ENCODE peak calls at places on chromosomes 13 and 19, in nine cellular contexts. O is DMS153; C is stimulated activated CD8-positive, alpha-beta memory T cell treated with anti-CD3 and anti-CD28 coated beads, Interleukin-2, amount 100 ng/mL, for 48 hours; T is AG10803; Z is HTR-8/SVneo; I is heart left ventricle; X is hippocampal formation; Q is right lobe of liver; G is RPMI7951. N is an unnamed sample.

GRCh38 chr13:80132741-80133601 is 208.0 kb downstream of the SPRY2 start:
- DNase-seq in C (no peak), G (peak; percentile 74), Z (peak; percentile 13), O (no peak), T (peak; percentile 38), I (peak; percentile 85), Q (peak; percentile 25), X (peak; percentile 64), N (peak; percentile 25)

GRCh38 chr13:24185591-24186232 is 25.2 kb downstream of the SPATA13 start:
- DNase-seq in Q (no peak), Z (no peak), T (peak; percentile 75), I (no peak), O (no peak), X (no peak), G (no peak), C (no peak), N (no peak)

GRCh38 chr13:52127783-52128702 is 830 bp downstream of the NEK5 start:
- DNase-seq in Z (peak; percentile 62), I (no peak), G (peak; percentile 52), O (peak; percentile 23), C (peak; percentile 17), X (peak; percentile 31), Q (peak; percentile 41), T (peak; percentile 47), N (peak; percentile 56)

GRCh38 chr13:114010401-114011101 is 36.7 kb upstream of the C13orf46 start:
- DNase-seq in G (no peak), Z (no peak), C (no peak), Q (no peak), T (no peak), O (no peak), X (no peak), I (peak; percentile 26), N (no peak)

GRCh38 chr13:99970761-99971575 is 599 bp downstream of the ZIC5 start:
- DNase-seq in I (no peak), Q (no peak), T (no peak), G (no peak), C (no peak), X (no peak), Z (no peak), O (no peak), N (peak; percentile 55)

GRCh38 chr13:40013554-40013953 is 358.1 kb downstream of the COG6 start:
- DNase-seq in Z (no peak), I (no peak), T (no peak), Q (no peak), G (no peak), O (no peak), X (no peak), C (no peak), N (no peak)

GRCh38 chr13:50697746-50698526 is 145.6 kb downstream of the DLEU7 start:
- DNase-seq in X (no peak), C (no peak), Q (no peak), O (peak; percentile 68), I (no peak), G (no peak), T (no peak), Z (no peak), N (no peak)

GRCh38 chr13:98300956-98301641 is 124.0 kb upstream of the RNF113B start:
- DNase-seq in X (no peak), Q (no peak), G (peak; percentile 40), I (no peak), O (no peak), C (no peak), Z (no peak), T (peak; percentile 78), N (peak; percentile 20)

GRCh38 chr19:49338691-49339363 is 3.6 kb downstream of the CD37 start:
- DNase-seq in C (no peak), Q (peak; percentile 90), I (peak; percentile 78), X (no peak), Z (no peak), O (peak; percentile 80), T (no peak), G (no peak), N (peak; percentile 62)

GRCh38 chr19:28312269-28312668 is 900.7 kb downstream of the UQCRFS1 start:
- DNase-seq in Q (no peak), I (no peak), G (no peak), O (no peak), X (no peak), Z (no peak), T (no peak), C (no peak), N (no peak)

GRCh38 chr19:46772170-46773017 is 16.0 kb downstream of the SLC1A5 start:
- DNase-seq in G (no peak), T (peak; percentile 81), Q (no peak), Z (no peak), C (no peak), I (no peak), O (no peak), X (no peak), N (no peak)

GRCh38 chr19:41666075-41666474 is 22.0 kb downstream of the CEACAM7 start:
- DNase-seq in O (no peak), Z (no peak), C (no peak), Q (no peak), X (no peak), T (no peak), G (no peak), I (no peak), N (no peak)

GRCh38 chr19:1226227-1226518 is 11.6 kb downstream of the CBARP start:
- DNase-seq in Z (no peak), G (no peak), T (no peak), X (no peak), Q (no peak), C (no peak), I (no peak), O (no peak), N (no peak)

GRCh38 chr19:33039108-33039599 is 25.5 kb downstream of the RHPN2 start:
- DNase-seq in I (no peak), T (no peak), X (no peak), Z (no peak), C (no peak), Q (peak; percentile 69), G (no peak), O (no peak), N (no peak)

GRCh38 chr13:44373247-44373600 is 400 bp upstream of the SERP2 start:
- DNase-seq in O (no peak), X (no peak), I (no peak), T (no peak), Z (no peak), Q (no peak), G (no peak), C (no peak), N (no peak)

GRCh38 chr19:51983361-51983760 is 3.3 kb downstream of the ZNF350 start:
- DNase-seq in G (no peak), Q (no peak), Z (no peak), C (no peak), T (no peak), I (no peak), X (no peak), O (no peak), N (no peak)

GRCh38 chr19:8034178-8034525 is 18.4 kb upstream of the CCL25 start:
- DNase-seq in Z (no peak), T (no peak), X (no peak), C (no peak), Q (no peak), I (no peak), O (no peak), G (no peak), N (no peak)

GRCh38 chr19:8194528-8195275 is 14.5 kb upstream of the CERS4 start:
- DNase-seq in G (no peak), C (no peak), I (no peak), Z (no peak), O (no peak), T (no peak), Q (peak; percentile 45), X (no peak), N (no peak)

GRCh38 chr13:72295173-72295572 is 428.2 kb upstream of the DACH1 start:
- DNase-seq in C (no peak), O (no peak), I (no peak), G (peak; percentile 53), X (no peak), Q (no peak), T (peak; percentile 44), Z (no peak), N (no peak)

GRCh38 chr13:21297452-21297851 is 121.0 kb downstream of the MRPL57 start:
- DNase-seq in X (no peak), O (no peak), C (no peak), I (no peak), G (peak; percentile 27), T (peak; percentile 2), Z (no peak), Q (no peak), N (no peak)

GRCh38 chr13:30744056-30744684 is 8.8 kb downstream of the ALOX5AP start:
- DNase-seq in Z (peak; percentile 26), T (no peak), I (peak; percentile 40), G (peak; percentile 87), X (no peak), O (no peak), C (peak; percentile 71), Q (peak; percentile 39), N (peak; percentile 69)

GRCh38 chr13:27605099-27605498 is 15.2 kb downstream of the LNX2 start:
- DNase-seq in T (no peak), Z (no peak), C (no peak), X (no peak), G (no peak), I (no peak), Q (no peak), O (no peak), N (no peak)